ENCODE peak calls at places on chromosomes 2 and 18, in ten cellular contexts. H is CD4-positive, CD25-positive, alpha-beta regulatory T cell; L is stimulated activated CD4-positive, alpha-beta T cell treated with anti-CD3 and anti-CD28 coated beads, Interleukin-4, amount 100 ng/mL, for 4 hours; T is ureter; P is activated CD8-positive, alpha-beta T cell treated with anti-CD3 and anti-CD28 coated beads, Interleukin-2, amount 10 ng/mL, durations not matched to agents 7 days and 5 days; S is AG04450; O is T-helper 17 cell; Y is activated naive CD4-positive, alpha-beta T cell; X is activated T-helper 1 cell treated with anti-CD3 and anti-CD28 coated beads, Interleukin-12 subunit alpha, Interleukin-12 subunit beta, Interleukin-2, Interleukin-4 antibody, amounts not matched to agents 30 ng/mL and 10 ng/mL and 1 ng/mL, durations not matched to agents 14 hours and 24 hours and 36 hours; U is kidney. F is an unnamed sample.
A peak's percentile ranks its signal among the peaks of the same experiment; 100 is the strongest.

GRCh38 chr18:22324191-22325131 is 93.3 kb downstream of the CTAGE1 start:
- DNase-seq in H (no peak), L (no peak), T (no peak), P (no peak), S (no peak), O (no peak), Y (no peak), X (no peak), U (peak; percentile 87), F (no peak)

GRCh38 chr2:169091256-169091655 is 21.9 kb downstream of the DHRS9 start:
- DNase-seq in H (no peak), L (no peak), T (no peak), P (no peak), S (no peak), O (no peak), Y (no peak), X (no peak), U (no peak), F (no peak)

GRCh38 chr2:63582873-63583272 is 5.4 kb downstream of the WDPCP start:
- DNase-seq in H (no peak), L (no peak), T (no peak), P (no peak), S (no peak), O (no peak), Y (no peak), X (no peak), U (no peak), F (no peak)

GRCh38 chr2:43623052-43623451 is 14.0 kb upstream of the PLEKHH2 start:
- DNase-seq in H (no peak), L (no peak), T (no peak), P (no peak), S (no peak), O (no peak), Y (no peak), X (no peak), U (no peak), F (no peak)

GRCh38 chr18:62672600-62672999 is 42.7 kb upstream of the PHLPP1 start:
- DNase-seq in H (no peak), L (no peak), T (no peak), P (no peak), S (no peak), O (no peak), Y (no peak), X (no peak), U (no peak), F (no peak)

GRCh38 chr2:202135111-202135874 is 62.2 kb downstream of the KIAA2012 start:
- DNase-seq in H (no peak), L (no peak), T (peak; percentile 85), P (no peak), S (peak; percentile 98), O (no peak), Y (no peak), X (no peak), U (peak; percentile 92), F (no peak)

GRCh38 chr2:72932045-72932444 is 14.7 kb downstream of the EMX1 start:
- DNase-seq in H (no peak), L (no peak), T (no peak), P (peak; percentile 53), S (peak; percentile 18), O (no peak), Y (no peak), X (no peak), U (no peak), F (peak; percentile 25)

GRCh38 chr2:203175371-203175770 is 63.4 kb upstream of the CYP20A1 start:
- DNase-seq in H (no peak), L (no peak), T (no peak), P (no peak), S (no peak), O (no peak), Y (no peak), X (no peak), U (no peak), F (no peak)

GRCh38 chr2:46521215-46521683 is 41.9 kb downstream of the TMEM247 start:
- DNase-seq in H (no peak), L (no peak), T (peak; percentile 59), P (peak; percentile 18), S (no peak), O (no peak), Y (no peak), X (no peak), U (no peak), F (peak; percentile 77)

F was measured in NCI-H1694 treated with DMSO at 0.1 percent for 48 hours.